ENCODE peak calls at places on chromosomes 13 and 19, in four cellular contexts. A, X, M and K are unnamed samples.

GRCh38 chr13:48184260-48184659 is 48.7 kb upstream of the ITM2B start:
- DNase-seq in A (no peak), X (no peak), M (no peak), K (no peak)

GRCh38 chr19:1284979-1285736 is 515 bp upstream of the EFNA2 start:
- DNase-seq in A (no peak), X (no peak), M (peak), K (no peak)

GRCh38 chr19:11197291-11198174 is at the start of gene KANK2:
- DNase-seq in A (peak), X (peak), M (peak), K (peak)

GRCh38 chr13:23443878-23444277 is 10.4 kb upstream of the SACS start:
- DNase-seq in A (no peak), X (no peak), M (no peak), K (no peak)

GRCh38 chr19:17448190-17448967 is at the start of gene TMEM221:
- DNase-seq in A (peak), X (peak), M (peak), K (peak)

GRCh38 chr13:27012482-27013197 is 159.0 kb downstream of the USP12 start:
- DNase-seq in A (no peak), X (peak), M (no peak), K (no peak)

GRCh38 chr19:19308373-19308772 is 11.9 kb downstream of the SUGP1 start:
- DNase-seq in A (no peak), X (no peak), M (no peak), K (no peak)

GRCh38 chr19:15015946-15016542 is 33.2 kb upstream of the CASP14 start:
- DNase-seq in A (no peak), X (peak), M (peak), K (peak)

GRCh38 chr19:17687857-17688784 is at the start of gene UNC13A:
- DNase-seq in A (peak), X (no peak), M (peak), K (peak)

DNA sequence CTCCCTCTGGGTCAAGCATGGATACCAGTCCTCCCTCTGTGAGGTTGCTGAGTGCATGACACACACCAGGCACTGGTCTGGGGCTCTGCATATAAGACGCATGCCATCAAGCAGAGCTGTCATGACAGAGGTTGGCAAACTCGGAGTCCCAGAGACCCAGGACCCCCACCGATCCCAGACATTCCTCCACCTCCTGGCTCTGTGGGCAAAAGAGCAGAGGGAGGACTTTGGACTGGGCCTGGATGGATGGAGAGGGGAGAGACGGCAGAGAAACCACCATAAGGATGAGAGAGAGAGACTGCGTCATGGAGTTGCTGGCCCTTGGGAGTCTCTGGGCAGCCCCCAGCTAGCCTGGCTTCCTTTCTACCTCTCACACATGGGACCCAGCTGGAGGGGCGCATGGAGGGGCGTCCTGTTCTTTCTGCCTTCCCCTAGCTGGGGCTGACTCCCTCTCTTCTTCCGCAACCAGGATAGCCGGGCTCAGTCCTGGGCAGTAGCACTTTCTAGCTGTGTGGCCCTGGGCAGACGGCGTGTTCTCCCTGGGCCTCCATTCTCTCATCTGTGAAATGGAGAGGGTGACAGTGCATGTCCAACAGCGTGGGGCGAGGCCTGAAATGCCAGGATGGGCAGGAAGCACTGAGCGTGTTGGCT is 1.6 kb downstream of the HPN start:
- DNase-seq in A (no peak), X (no peak), M (no peak), K (no peak)
- H3K4me3 ChIP-seq in A (no peak), X (no peak), M (no peak), K (peak)

DNA sequence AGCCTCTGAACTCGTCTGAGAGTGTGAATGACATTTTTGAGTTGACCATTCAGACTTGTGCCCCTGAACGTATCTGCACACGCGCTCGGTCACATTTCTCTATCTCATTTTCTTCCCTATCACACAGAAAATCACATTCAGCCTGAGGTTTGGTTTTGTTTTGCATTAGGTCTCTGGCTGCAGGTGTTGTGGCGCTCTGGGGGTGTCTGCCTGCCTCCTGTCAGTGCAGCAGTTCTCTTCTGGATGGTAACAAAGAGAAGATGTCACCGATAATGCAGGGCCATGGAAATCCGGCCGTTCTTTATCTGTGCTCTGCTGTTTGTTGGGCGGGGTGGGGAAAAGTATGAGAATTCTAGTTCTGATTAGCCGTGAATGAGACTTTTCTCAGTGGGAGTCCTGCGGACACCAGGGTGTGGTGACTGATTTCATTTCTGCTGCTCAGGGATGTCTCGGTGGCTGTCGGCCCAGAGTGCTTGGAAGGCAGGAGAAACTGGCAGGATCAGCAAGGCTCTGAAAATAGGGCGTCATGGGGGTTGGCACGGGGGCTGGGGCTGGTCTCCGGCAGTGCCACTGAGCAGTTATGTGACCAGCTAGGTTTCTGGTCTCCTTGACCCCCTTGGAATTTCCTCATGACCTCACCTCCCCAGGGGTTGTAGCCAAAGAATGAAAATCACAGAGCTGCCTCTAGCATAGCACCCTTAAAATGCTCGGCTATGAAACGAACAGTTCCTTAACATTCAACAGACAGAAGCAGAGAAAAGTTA is 5.1 kb downstream of the RNF113B start:
- DNase-seq in A (peak), X (no peak), M (peak), K (peak)
- H3K27ac ChIP-seq in A (peak), X (no peak), M (no peak), K (peak)

DNA sequence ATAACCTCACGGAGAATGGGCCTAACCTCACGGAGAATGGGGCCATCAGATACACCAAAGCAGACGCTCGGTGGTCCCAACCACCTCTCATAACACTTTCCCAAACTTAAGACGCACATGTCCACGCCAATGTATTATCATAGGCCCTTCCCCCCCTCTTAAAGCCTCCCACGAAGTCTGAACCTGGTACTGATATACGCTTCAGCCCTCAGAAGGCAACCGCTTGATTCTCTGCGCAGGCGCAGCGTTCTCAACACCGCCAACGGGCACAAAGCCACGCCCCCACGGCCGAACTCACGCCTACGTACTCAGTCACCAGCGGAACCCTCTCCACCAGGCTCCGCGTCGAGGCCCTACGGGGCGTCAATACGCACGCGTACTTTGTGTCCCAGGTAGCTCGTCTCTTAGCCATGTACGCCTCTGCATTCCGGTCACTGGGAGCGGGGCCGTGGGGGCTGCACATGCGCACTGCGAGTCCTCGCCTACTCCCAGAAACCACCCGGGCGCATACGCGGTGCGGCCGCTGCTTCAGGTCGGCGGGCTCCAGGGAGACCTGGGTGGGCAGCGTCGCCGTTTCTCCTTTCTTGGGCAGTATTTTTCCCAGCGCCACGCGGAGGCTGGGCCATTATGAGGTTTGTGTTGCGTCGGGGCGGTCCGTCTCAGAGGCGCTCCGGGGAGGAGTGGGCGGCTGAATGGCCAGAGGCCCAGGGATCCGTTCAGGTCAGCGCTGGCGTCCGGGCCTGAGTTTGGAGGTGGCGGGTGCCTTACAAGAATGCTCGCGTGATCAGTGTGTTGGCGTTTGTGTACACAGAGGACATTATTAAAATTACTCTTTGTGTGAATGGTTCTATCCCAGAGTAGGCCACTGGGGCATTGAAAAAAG is 25.3 kb downstream of the ZNF582 start:
- DNase-seq in A (peak), X (no peak), M (peak), K (peak)
- H3K4me3 ChIP-seq in A (peak), X (no peak), M (peak), K (peak)

GRCh38 chr19:41175825-41176734 is 16.9 kb upstream of the CYP2S1 start:
- DNase-seq in A (no peak), X (peak), M (peak), K (peak)
- H3K27ac ChIP-seq in A (no peak), X (no peak), M (no peak), K (no peak)

GRCh38 chr13:100212904-100213538 is 124.1 kb downstream of the PCCA start:
- DNase-seq in A (no peak), X (no peak), M (no peak), K (no peak)
- H3K4me3 ChIP-seq in A (no peak), X (no peak), M (no peak), K (no peak)

DNA sequence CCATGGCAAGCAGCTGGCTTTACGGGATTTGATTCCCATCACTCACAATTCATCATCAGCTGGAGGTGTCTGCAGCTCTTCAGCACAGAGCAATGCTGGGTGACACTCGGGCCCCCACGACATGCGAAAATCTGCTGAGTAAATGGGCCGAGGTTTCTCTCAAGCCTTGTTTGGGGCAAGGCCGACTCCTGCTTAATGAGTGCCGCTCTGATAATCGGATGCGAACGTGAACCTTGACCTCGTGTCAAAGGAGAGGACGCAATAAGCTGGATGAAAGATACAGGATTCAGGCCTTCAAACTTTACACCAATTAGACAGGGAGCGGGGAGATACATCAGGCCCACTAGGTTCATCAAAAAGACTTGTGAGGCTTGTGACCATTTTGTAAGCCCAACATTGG is 65.2 kb downstream of the GGACT start:
- DNase-seq in A (no peak), X (no peak), M (no peak), K (no peak)
- H3K27ac ChIP-seq in A (no peak), X (no peak), M (no peak), K (no peak)

GRCh38 chr13:49895826-49896225 is 40.3 kb downstream of the SPRYD7 start:
- DNase-seq in A (no peak), X (no peak), M (no peak), K (no peak)
- H3K4me3 ChIP-seq in A (no peak), X (no peak), M (no peak), K (no peak)